ENCODE peak calls at places on chromosome 10, in nine cellular contexts. S, M, B, Q, I, U, K, Z and T are unnamed samples.

GRCh38 chr10:31075434-31075833 is 43.8 kb upstream of the ZNF438 start:
- DNase-seq in K (peak), S (peak), B (peak), U (peak), I (peak), M (no peak), Z (no peak), Q (no peak), T (peak)

GRCh38 chr10:13485623-13486022 is 43.2 kb downstream of the BEND7 start:
- DNase-seq in M (no peak), S (no peak), K (peak), Z (no peak), Q (no peak), U (no peak), B (peak), I (peak), T (peak)

GRCh38 chr10:52308251-52309031 is 5.6 kb upstream of the DKK1 start:
- DNase-seq in Z (no peak), U (peak), M (peak), B (peak), S (no peak), I (peak), Q (peak), K (peak), T (peak)

GRCh38 chr10:4652111-4653010 is 173.6 kb upstream of the AKR1E2 start:
- DNase-seq in M (peak), I (no peak), Q (no peak), U (no peak), B (no peak), S (no peak), Z (no peak), K (no peak), T (peak)

GRCh38 chr10:69344591-69345244 is 66.4 kb downstream of the HK1 start:
- DNase-seq in I (no peak), K (no peak), Z (peak), M (no peak), B (no peak), S (no peak), U (no peak), Q (peak), T (no peak)

GRCh38 chr10:48985621-48986158 is 46.0 kb upstream of the LRRC18 start:
- DNase-seq in U (no peak), I (no peak), Q (no peak), K (no peak), Z (no peak), M (no peak), B (no peak), S (no peak), T (no peak)

GRCh38 chr10:100570518-100570865 is 34.7 kb downstream of the HIF1AN start:
- DNase-seq in S (no peak), Z (no peak), M (no peak), U (no peak), B (no peak), I (no peak), K (no peak), Q (no peak), T (no peak)

GRCh38 chr10:119166564-119166963 is 1.1 kb upstream of the SFXN4 start:
- DNase-seq in I (no peak), Q (peak), B (no peak), K (no peak), U (no peak), S (no peak), M (no peak), Z (no peak), T (no peak)

GRCh38 chr10:13936826-13937225 is 350.1 kb downstream of the PRPF18 start:
- DNase-seq in K (no peak), I (no peak), Z (no peak), U (no peak), Q (no peak), B (no peak), S (no peak), M (no peak), T (no peak)

GRCh38 chr10:116331815-116332214 is 7.6 kb downstream of the CCDC172 start:
- DNase-seq in U (no peak), Q (no peak), I (no peak), M (no peak), K (no peak), Z (no peak), S (no peak), B (no peak), T (no peak)

GRCh38 chr10:67934331-67934730 is 49.9 kb downstream of the SIRT1 start:
- DNase-seq in M (no peak), K (no peak), B (no peak), Q (peak), U (no peak), S (no peak), I (no peak), Z (no peak), T (no peak)

GRCh38 chr10:98170249-98171117 is 36.0 kb downstream of the R3HCC1L start:
- DNase-seq in B (peak), I (peak), S (no peak), M (peak), U (peak), K (peak), Q (peak), Z (peak), T (peak)